ENCODE peak calls at places on chromosomes 1 and 21, in seven cellular contexts. T is lower lobe of right lung, D is A549, B is AG09309, S is iris pigment epithelial cell, Q is nephron progenitor cell, C is HCEC 1CT. W is an unnamed sample.

GRCh38 chr1:228416217-228416971 is at the start of gene TRIM17:
- DNase-seq in T (no peak), D (no peak), B (no peak), S (no peak), Q (peak), C (no peak), W (peak)

GRCh38 chr1:1539310-1540014 is 962 bp downstream of the TMEM240 start:
- DNase-seq in T (no peak), D (no peak), B (no peak), S (peak), Q (peak), C (peak), W (no peak)

GRCh38 chr1:74731399-74732052 is 1.3 kb downstream of the CRYZ start:
- DNase-seq in T (no peak), D (peak), B (no peak), S (peak), Q (no peak), C (peak), W (no peak)

GRCh38 chr1:68979891-68980290 is 483.0 kb upstream of the DEPDC1 start:
- DNase-seq in T (no peak), D (no peak), B (no peak), S (no peak), Q (no peak), C (no peak), W (peak)

GRCh38 chr21:45379171-45379900 is 25.6 kb upstream of the COL18A1 start:
- DNase-seq in T (peak), D (no peak), B (no peak), S (no peak), Q (no peak), C (no peak), W (no peak)

GRCh38 chr1:52259886-52260285 is 106.1 kb downstream of the CC2D1B start:
- DNase-seq in T (no peak), D (no peak), B (no peak), S (peak), Q (no peak), C (no peak), W (no peak)

GRCh38 chr1:6574025-6574620 is 5.7 kb upstream of the ZBTB48 start:
- DNase-seq in T (no peak), D (no peak), B (no peak), S (no peak), Q (no peak), C (peak), W (no peak)

GRCh38 chr1:200178340-200178739 is 150.8 kb downstream of the NR5A2 start:
- DNase-seq in T (no peak), D (no peak), B (no peak), S (no peak), Q (no peak), C (no peak), W (no peak)

GRCh38 chr1:6502000-6502891 is 10.8 kb upstream of the PLEKHG5 start:
- DNase-seq in T (no peak), D (no peak), B (no peak), S (no peak), Q (no peak), C (no peak), W (no peak)

GRCh38 chr1:22861764-22862440 is 110.8 kb downstream of the LACTBL1 start:
- DNase-seq in T (no peak), D (peak), B (peak), S (peak), Q (peak), C (peak), W (no peak)

W was measured in NT2/D1.